ENCODE peak calls at places on chromosomes 2 and 18, in four cellular contexts. V is tibial artery, T is pancreas, M is mammary epithelial cell. S is an unnamed sample. For H3K36me3, the result is how much of the 10 kb centered on the place peaks cover.

GRCh38 chr2:72788756-72789155 is 37.1 kb downstream of the EXOC6B start:
- DNase-seq in V (peak), T (no peak), M (peak), S (peak)

GRCh38 chr2:119011162-119011909 is 69.3 kb downstream of the MARCO start:
- DNase-seq in V (no peak), T (peak), M (no peak), S (no peak)

GRCh38 chr2:11093467-11093866 is 61.8 kb upstream of the SLC66A3 start:
- DNase-seq in V (no peak), T (no peak), M (no peak), S (no peak)

GRCh38 chr18:21896732-21897336 is 156.2 kb downstream of the MIB1 start:
- DNase-seq in V (no peak), T (no peak), M (no peak), S (no peak)

GRCh38 chr2:144152817-144153271 is 367.1 kb downstream of the ZEB2 start:
- DNase-seq in V (no peak), T (no peak), M (no peak), S (peak)

GRCh38 chr18:47490882-47491281 is 239.4 kb upstream of the SKOR2 start:
- DNase-seq in V (no peak), T (no peak), M (no peak), S (no peak)

GRCh38 chr2:230131366-230131765 is 62.6 kb upstream of the SLC16A14 start:
- DNase-seq in V (no peak), T (no peak), M (no peak), S (no peak)

GRCh38 chr2:218347172-218347571 is 9.5 kb upstream of the CATIP start:
- DNase-seq in V (no peak), T (no peak), M (no peak), S (no peak)

GRCh38 chr2:71070294-71071025 is 2.0 kb downstream of the NAGK start:
- DNase-seq in V (no peak), T (no peak), M (peak), S (no peak)

DNA sequence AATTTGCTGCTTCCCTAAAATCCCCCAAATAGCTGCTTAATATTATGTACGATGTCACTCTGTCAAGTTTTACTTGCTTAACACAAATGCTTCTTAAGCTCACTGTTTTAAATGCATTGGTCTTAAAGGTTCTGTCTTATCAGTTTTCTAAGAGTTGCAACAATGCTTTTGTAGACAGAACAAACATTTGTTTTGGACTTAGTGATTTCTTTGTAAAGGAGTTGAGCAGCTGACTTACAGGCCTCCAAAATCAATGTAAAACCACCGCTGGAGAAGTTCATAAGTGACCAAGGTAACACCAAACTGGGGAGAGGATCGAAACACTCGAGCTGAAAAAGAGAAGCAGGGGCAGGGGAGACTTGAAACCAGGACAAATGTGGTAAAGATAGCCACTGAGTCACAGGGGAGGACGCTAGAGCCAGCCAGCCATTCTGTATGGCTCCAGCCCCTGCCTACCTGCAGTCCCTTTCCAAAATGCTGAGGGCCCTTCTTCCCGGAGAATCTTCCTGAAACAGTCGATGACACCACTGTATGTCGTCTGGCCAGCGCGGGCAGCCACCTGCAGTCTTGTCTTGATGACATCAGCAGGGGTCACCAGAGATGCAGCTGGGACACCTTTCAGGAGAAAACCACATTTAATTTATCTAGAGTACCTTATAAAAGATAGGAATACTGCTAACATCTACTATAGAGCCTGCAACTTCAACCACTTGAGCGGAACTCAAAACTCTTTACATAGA is 100.2 kb downstream of the DYNC1I2 start:
- DNase-seq in V (no peak), T (no peak), M (no peak), S (no peak)
- H3K36me3 ChIP-seq in V (half or more), T (under half), M (under half), S (under half)

DNA sequence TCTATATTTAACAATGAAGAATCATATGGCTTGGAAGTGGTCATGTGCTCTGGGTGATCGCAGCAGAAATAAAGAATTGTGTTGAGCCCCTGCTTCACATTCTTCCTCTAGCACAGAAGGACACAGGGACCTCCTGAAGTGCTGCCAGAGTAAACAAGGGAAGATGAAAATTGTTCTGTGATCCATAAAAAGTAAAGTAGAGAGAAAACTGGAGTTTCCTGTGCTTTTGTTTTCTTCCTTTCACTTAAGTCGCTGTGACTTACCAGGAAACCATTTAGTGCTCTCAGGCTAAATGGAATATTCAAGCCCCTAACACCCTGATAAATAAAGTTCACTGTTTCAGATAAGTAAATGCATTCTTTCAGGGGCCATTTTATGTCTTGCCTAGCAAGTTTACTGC is 1173.6 kb upstream of the CHAC2 start:
- DNase-seq in V (no peak), T (no peak), M (no peak), S (no peak)
- TF ChIP-seq CTCF in V (no peak), T (no peak), M (no peak), S (no peak)

GRCh38 chr2:127515383-127515915 is 10.8 kb downstream of the IWS1 start:
- DNase-seq in V (no peak), T (no peak), M (no peak), S (no peak)
- H3K36me3 ChIP-seq in V (under half), T (under half), M (under half), S (under half)

GRCh38 chr18:36942264-36942663 is 113.3 kb downstream of the KIAA1328 start:
- DNase-seq in V (no peak), T (no peak), M (peak), S (no peak)
- TF ChIP-seq CTCF in V (peak), T (no peak), M (peak), S (peak)

GRCh38 chr2:208329485-208329884 is 63.4 kb downstream of the PIKFYVE start:
- DNase-seq in V (no peak), T (no peak), M (peak), S (no peak)
- H3K36me3 ChIP-seq in V (half or more), T (half or more), M (under half), S (under half)

DNA sequence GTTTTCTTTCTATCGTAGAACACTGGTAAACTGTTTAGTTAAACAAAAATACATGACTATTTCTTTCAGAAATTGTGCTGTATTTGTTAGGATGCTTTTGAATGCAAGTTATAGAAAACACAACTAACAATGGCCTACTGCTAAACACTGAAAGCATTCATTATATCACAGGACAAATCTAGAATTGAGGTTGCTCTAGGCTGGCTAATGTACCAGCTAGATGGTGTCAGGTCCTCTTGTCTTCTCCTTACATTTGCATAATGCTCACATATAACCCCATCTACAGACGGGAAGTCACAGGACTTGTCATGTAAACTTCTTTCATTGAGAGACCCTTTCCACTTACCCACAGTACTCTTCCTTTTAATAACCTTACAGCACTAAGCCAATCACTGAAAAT is 586.8 kb downstream of the DSC3 start:
- DNase-seq in V (no peak), T (no peak), M (no peak), S (no peak)
- TF ChIP-seq CTCF in V (no peak), T (no peak), M (no peak), S (no peak)

S was measured in BJ.